ENCODE peak calls at places on chromosome 21, in five cellular contexts. G is HCT116, N is PC-3, W is IMR-90, U is K562. T is an unnamed sample.
A peak's percentile ranks its signal among the peaks of the same experiment; 100 is the strongest.

GRCh38 chr21:15857740-15858139 is 128.0 kb downstream of the USP25 start:
- DNase-seq in N (no peak), G (no peak), W (no peak), U (no peak), T (no peak)

GRCh38 chr21:29080454-29080930 is 7.0 kb upstream of the CCT8 start:
- DNase-seq in G (no peak), U (no peak), W (peak; percentile 37), N (no peak), T (no peak)

GRCh38 chr21:24895885-24896734 is 711.2 kb downstream of the MRPL39 start:
- DNase-seq in W (peak; percentile 25), U (peak; percentile 2), N (peak; percentile 58), G (no peak), T (no peak)

GRCh38 chr21:17578162-17578561 is 34.5 kb downstream of the BTG3 start:
- DNase-seq in N (no peak), U (no peak), G (no peak), W (no peak), T (no peak)

GRCh38 chr21:15063081-15063820 is 1.5 kb downstream of the NRIP1 start:
- DNase-seq in G (no peak), W (peak; percentile 18), N (peak; percentile 43), U (peak; percentile 46), T (peak; percentile 56)

GRCh38 chr21:42338730-42339715 is 11.8 kb downstream of the TFF2 start:
- DNase-seq in W (no peak), G (no peak), U (no peak), N (no peak), T (no peak)

GRCh38 chr21:41142051-41142795 is 25.7 kb upstream of the BACE2 start:
- DNase-seq in N (peak; percentile 86), U (no peak), W (peak; percentile 47), G (no peak), T (peak; percentile 92)

GRCh38 chr21:42659416-42660117 is 6.1 kb downstream of the PDE9A start:
- DNase-seq in U (no peak), W (no peak), G (no peak), N (no peak), T (no peak)

GRCh38 chr21:15932681-15933200 is 203.0 kb downstream of the USP25 start:
- DNase-seq in G (no peak), N (no peak), W (no peak), U (no peak), T (no peak)

DNA sequence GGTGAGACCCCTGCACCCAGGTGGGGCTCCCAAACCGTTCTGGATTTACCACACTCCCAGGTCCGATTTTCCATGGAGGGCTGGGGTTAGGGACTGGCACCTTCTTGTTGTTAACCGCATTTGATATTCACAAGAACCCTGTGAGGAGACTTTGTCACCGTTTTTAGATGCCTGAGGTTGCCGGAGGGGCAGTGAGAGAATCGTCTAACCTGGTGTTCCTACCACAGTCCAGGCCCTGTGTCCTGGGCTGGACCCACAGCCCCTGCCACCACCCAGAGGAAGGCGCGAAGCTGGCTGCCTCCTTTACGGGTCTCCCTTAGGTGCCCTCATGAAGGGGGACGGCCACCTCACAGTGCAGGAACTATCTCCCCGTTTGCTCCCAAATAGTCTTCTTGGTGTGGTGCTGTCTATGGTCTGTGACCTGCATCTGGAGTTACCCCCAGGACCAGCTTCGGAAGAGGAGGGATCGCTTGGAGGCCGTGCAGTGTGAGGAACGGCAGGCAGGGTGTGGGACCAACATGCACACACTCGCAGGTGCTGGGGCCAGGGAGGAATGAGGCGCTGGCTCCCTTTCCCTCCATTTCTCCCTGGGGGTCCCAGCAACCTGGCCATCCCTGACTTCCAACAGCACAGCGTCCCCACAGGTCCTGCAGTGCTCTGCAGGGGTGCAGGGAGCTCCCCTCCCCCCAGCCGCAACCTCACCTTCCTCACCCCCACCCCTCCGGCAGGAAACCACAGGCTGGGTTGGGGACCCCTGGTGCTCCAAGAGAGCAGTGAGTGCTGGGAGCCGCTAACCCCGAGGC is 7.0 kb downstream of the SIM2 start:
- DNase-seq in G (no peak), U (peak; percentile 17), N (no peak), W (no peak), T (no peak)
- TF ChIP-seq CTCF in G (peak; percentile 13), U (peak; percentile 39), N (no peak), W (peak; percentile 14), T (peak; percentile 19)

GRCh38 chr21:43916691-43917514 is 51.9 kb downstream of the AGPAT3 start:
- DNase-seq in U (peak; percentile 69), N (no peak), W (peak; percentile 21), G (no peak), T (peak; percentile 35)
- H3K4me3 ChIP-seq in U (peak overlapping the region; percentile 42), N (no peak overlapping the region), W (peak overlapping the region; percentile 13), G (no peak overlapping the region), T (peak overlapping the region; percentile 30)

GRCh38 chr21:36551731-36552457 is 72.0 kb upstream of the CLDN14 start:
- DNase-seq in U (no peak), N (no peak), G (no peak), W (peak; percentile 82), T (no peak)
- H3K9ac ChIP-seq in U (no peak overlapping the region), N (no peak overlapping the region), G (no peak overlapping the region), W (no peak overlapping the region), T (no peak overlapping the region)

GRCh38 chr21:34242973-34243372 is 120.8 kb upstream of the KCNE2 start:
- DNase-seq in W (no peak), U (no peak), G (no peak), N (no peak), T (no peak)

DNA sequence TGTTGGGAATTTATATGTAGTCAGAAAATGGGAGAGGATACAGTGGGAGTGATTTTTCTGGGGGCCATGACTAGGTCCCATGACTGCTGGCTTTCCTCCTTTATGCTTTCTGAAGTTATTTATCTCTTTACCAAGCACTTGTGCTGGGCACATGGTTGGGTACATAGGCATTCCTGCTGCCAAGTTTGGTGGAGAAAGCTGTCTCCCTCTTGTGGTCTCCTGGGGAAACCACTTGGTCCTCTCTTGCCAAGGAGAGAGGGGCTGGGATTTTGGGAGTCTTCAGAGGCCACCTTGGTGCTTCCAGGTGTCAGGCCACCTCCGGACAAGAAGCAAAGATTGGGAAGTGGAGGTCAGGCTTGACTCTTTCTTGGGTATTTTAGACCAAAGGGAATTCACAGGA is 120.2 kb upstream of the KCNE2 start:
- DNase-seq in U (peak; percentile 36), N (peak; percentile 52), W (peak; percentile 11), G (peak; percentile 19), T (peak; percentile 16)
- TF ChIP-seq CTCF in U (peak; percentile 60), N (peak; percentile 67), W (peak; percentile 47), G (peak; percentile 70), T (peak; percentile 74)

DNA sequence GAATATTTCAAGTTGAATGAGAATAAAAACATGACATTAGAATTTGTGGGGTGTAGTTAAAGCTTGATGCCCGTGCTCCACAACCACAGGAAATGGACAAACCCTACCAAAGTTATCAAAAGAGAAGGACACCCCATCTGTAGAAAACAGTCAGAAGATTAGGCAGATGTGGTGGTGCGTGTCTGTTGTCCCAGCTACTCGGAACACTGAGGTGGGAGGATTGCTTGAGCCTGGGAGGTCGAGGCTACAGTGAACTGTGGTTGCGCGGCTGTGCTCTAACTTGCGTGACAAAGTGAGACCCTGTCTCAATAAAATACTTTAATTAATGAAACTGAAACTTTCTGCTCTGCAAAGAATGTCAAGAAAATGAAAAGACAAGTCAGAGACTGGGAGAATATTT is 1.5 kb upstream of the SPATC1L start:
- DNase-seq in W (no peak), U (peak; percentile 57), N (no peak), G (no peak), T (no peak)
- H3K4me3 ChIP-seq in W (no peak overlapping the region), U (peak overlapping the region; percentile 88), N (peak overlapping the region; percentile 96), G (no peak overlapping the region), T (no peak overlapping the region)

DNA sequence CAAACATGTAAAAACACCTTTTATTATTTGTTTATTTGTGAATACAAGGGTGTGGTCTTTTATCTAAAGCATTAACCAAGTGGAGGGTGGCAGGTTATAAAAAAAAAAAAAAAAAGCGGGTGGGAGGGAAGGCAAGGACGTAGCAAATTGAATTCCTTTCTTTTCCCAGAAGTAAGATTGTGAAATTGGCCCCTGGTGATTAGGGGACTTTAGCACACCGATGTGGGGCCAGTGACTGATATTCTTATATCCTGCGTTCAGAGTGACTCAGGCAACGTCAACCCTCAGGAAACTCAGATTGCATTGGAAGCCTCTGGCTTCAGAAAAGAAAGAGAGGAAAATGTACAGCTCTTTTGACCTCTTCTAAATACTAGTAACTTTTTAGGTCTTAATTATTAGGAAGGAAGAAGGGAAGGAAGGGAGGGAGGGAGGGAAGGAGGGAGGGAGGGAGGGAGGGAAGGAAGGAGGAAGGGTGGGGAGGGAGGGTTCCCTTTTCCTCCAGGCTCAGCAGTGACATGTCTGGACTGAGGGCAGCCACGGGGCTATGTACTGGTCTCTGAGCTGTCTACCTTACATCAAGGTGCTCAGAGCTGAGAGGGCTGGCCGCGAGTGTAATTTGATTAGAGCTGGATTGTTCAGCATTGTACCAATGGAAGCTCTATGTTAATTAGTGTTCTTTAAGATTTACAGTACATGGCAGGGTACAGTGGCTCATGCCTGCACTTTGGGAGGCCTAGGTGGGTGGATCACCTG is 30.2 kb downstream of the EVA1C start:
- DNase-seq in W (no peak), N (peak; percentile 28), U (no peak), G (no peak), T (no peak)
- H3K9ac ChIP-seq in W (no peak overlapping the region), N (no peak overlapping the region), U (no peak overlapping the region), G (no peak overlapping the region), T (no peak overlapping the region)

DNA sequence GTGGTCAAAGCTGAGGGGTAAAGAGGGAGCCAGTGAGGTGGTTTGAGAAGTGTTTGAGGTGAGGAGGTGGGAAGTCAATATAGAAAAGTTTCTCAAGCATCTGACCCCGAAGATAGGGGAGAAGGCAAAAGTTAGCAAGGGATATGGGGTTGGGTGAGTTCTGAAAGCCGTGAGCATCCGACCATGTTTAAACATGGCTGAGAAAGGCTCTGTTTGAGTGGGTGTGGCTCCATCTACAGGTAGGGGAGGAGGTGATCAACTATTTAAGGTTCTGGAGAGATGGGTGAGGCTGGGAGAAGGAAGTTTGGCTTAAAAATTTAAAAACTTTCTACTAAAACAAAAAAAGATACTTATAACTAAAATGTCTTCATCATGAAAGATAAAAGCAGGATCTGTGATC is 273.8 kb downstream of the KCNJ6 start:
- DNase-seq in N (peak; percentile 68), U (peak; percentile 74), W (no peak), G (peak; percentile 24), T (peak; percentile 36)
- TF ChIP-seq CTCF in N (peak; percentile 66), U (peak; percentile 61), W (no peak), G (peak; percentile 58), T (peak; percentile 36)

DNA sequence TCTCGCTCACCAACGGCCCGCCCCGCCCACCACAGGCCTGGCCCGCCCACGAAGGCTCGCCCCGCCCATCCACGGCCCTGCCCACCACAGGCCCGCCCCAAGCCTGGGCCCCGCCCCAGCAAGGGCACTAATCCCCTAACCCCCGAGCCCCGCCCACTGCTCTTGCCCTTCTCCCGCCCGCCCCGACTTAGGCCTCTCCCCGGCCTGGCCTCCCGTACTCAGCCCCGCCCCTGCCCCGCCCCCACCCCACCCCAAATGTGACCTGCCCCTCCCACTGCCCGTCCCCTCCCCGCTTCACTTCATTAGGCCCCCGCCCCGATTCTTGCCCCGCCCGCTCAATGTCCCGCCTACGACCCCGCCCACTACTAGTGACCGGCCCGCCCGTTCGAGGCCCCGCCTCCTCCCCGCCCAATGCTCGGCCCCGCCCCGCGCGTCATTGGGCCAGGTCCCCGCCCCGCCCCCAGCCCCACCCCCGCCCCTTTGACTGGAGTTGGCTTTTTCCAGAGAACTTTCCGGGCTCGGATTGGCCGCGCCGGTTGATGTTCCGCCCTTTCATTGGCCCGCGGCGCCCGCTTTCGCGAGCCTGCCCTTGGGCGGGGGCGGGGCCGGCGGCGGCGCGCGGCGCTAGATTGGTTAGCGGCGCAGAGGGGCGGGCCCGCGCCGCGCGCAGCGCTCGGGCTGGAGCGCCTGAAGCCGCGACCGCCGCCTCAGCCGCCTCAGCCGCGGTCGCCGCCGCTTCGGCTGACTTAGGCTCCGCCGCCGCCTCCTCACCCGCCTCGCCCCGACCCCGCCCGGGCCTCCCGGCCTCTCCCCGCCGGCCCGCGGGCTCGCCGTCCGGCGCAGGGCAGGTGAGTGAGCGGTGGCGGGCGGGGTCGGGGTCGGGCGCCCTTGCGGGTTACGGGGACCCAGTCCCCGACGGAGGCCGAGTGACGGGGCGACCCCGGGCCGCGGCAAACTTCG is at the start of gene PCBP3:
- DNase-seq in U (peak; percentile 96), N (peak; percentile 96), G (peak; percentile 61), W (peak; percentile 89), T (peak; percentile 81)
- H3K4me3 ChIP-seq in U (peak within 1 kb of the TSS; percentile 43), N (peak within 1 kb of the TSS; percentile 66), G (peak within 1 kb of the TSS; percentile 32), W (peak within 1 kb of the TSS; percentile 72), T (no peak within 1 kb of the TSS)